ENCODE peak calls at places on chromosomes 16 and 17, in nine cellular contexts. Z is epithelial cell of proximal tubule; G is heart left ventricle; V is HL-60; Y is GM06990; P is ascending aorta; H is ovary; J is GM12865; Q is CD8-positive, alpha-beta memory T cell. A is an unnamed sample.

GRCh38 chr16:23595951-23596720 is at the start of gene NDUFAB1:
- DNase-seq in Z (no peak), G (peak; percentile 93), V (peak; percentile 74), Y (peak; percentile 94), P (peak; percentile 94), H (peak; percentile 85), J (peak; percentile 93), Q (peak; percentile 89), A (no peak)

GRCh38 chr16:72211085-72211484 is 39.1 kb upstream of the PMFBP1 start:
- DNase-seq in Z (no peak), G (no peak), V (no peak), Y (no peak), P (no peak), H (no peak), J (no peak), Q (no peak), A (no peak)

GRCh38 chr17:49260922-49261291 is 30.3 kb upstream of the PHOSPHO1 start:
- DNase-seq in Z (no peak), G (no peak), V (no peak), Y (no peak), P (no peak), H (no peak), J (no peak), Q (no peak), A (no peak)

GRCh38 chr17:44004077-44004760 is at the start of gene NAGS:
- DNase-seq in Z (no peak), G (no peak), V (no peak), Y (no peak), P (no peak), H (peak; percentile 31), J (no peak), Q (no peak), A (no peak)

GRCh38 chr17:49823614-49824013 is 24.3 kb downstream of the TAC4 start:
- DNase-seq in Z (no peak), G (no peak), V (no peak), Y (no peak), P (no peak), H (no peak), J (no peak), Q (no peak), A (no peak)

GRCh38 chr17:67488161-67488560 is 111.1 kb downstream of the PITPNC1 start:
- DNase-seq in Z (no peak), G (no peak), V (no peak), Y (no peak), P (no peak), H (no peak), J (no peak), Q (no peak), A (no peak)

GRCh38 chr17:50059256-50059655 is 3.3 kb downstream of the ITGA3 start:
- DNase-seq in Z (no peak), G (no peak), V (no peak), Y (no peak), P (no peak), H (no peak), J (no peak), Q (no peak), A (no peak)

GRCh38 chr17:19014628-19015215 is 10.2 kb upstream of the FAM83G start:
- DNase-seq in Z (no peak), G (peak; percentile 22), V (no peak), Y (no peak), P (no peak), H (no peak), J (no peak), Q (no peak), A (no peak)

DNA sequence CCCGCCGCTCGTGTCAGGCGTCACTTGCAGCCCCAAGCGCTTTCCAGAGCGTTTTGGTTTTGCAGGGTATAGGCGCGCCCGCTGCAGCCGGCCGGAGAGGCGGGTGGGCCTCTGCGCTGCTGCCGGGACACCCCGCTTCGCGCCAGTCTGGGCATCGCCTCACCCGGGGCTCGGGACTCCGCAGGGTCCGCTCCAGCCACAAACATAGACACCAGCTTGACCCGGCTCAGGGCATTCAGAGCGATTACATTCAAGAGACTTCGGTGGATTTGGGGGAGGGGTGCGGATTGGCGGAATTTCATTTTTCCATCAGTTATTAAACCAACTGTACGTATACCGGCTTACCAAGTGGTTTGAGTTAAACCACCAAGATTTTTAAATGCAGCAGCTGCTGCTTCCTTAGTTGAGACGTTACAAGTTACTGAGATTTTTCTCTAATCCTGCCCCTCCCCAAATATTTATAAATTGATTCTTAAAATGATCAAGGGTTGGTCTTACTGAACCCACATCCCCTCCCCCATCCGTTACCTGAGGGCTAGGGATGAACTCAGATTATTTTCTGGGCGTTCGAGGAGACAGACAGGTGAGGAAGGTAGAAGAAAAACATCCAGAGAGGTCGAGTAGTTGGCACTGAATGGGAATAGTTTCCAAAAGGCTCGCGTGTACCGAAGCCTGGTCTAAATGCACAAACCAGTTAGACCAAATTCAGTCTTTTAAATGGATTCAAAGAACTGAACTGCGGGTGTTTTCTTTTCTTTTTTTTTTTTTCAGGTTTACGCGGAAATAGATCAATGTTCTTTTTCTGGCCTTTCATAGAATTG is 1.5 kb downstream of the CRHR1 start:
- DNase-seq in Z (no peak), G (no peak), V (no peak), Y (no peak), P (no peak), H (no peak), J (no peak), Q (no peak), A (no peak)
- H3K4me3 ChIP-seq in Z (no peak overlapping the region), G (peak overlapping the region; percentile 52), V (no peak overlapping the region), Y (no peak overlapping the region), P (peak overlapping the region; percentile 41), H (peak overlapping the region; percentile 46), J (no peak overlapping the region), Q (peak overlapping the region; percentile 43), A (peak overlapping the region; percentile 67)

GRCh38 chr17:55605705-55606104 is 94.5 kb upstream of the SMIM36 start:
- DNase-seq in Z (no peak), G (no peak), V (no peak), Y (no peak), P (no peak), H (no peak), J (no peak), Q (no peak), A (no peak)

GRCh38 chr17:55601874-55602364 is 90.7 kb upstream of the SMIM36 start:
- DNase-seq in Z (no peak), G (no peak), V (no peak), Y (no peak), P (no peak), H (no peak), J (peak; percentile 69), Q (no peak), A (no peak)

GRCh38 chr17:55609737-55610201 is 98.5 kb upstream of the SMIM36 start:
- DNase-seq in Z (no peak), G (no peak), V (no peak), Y (no peak), P (no peak), H (peak; percentile 69), J (no peak), Q (no peak), A (no peak)

GRCh38 chr17:55607736-55608341 is 96.6 kb upstream of the SMIM36 start:
- DNase-seq in Z (no peak), G (peak; percentile 44), V (no peak), Y (no peak), P (no peak), H (peak; percentile 91), J (no peak), Q (no peak), A (no peak)

DNA sequence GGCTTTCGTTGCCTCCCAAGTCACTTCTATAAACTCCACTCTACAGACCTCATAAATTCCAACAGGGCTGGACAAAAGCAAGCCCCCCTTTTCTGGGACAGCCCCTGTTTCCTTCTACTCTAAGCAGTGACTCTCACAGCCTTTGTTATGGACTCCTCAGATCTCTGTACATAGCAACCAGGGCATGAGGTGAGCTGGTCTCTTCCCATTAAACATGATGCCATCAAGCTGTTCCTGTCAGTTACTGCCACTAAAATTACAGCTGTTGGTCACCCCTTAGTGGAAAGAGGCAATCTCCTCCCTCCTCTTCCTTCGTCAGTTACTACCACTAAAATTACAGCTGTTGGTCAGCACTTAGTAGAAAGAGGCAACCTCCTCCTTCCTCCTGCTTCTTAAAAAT is 95.2 kb upstream of the SMIM36 start:
- DNase-seq in Z (no peak), G (no peak), V (no peak), Y (no peak), P (no peak), H (no peak), J (no peak), Q (no peak), A (no peak)
- H3K4me3 ChIP-seq in Z (no peak overlapping the region), G (no peak overlapping the region), V (no peak overlapping the region), Y (no peak overlapping the region), P (no peak overlapping the region), H (no peak overlapping the region), J (no peak overlapping the region), Q (no peak overlapping the region), A (no peak overlapping the region)

GRCh38 chr17:75875940-75876189 is 2.5 kb downstream of the TRIM47 start:
- DNase-seq in Z (no peak), G (no peak), V (no peak), Y (no peak), P (no peak), H (no peak), J (no peak), Q (no peak), A (peak; percentile 93)
- H3K4me3 ChIP-seq in Z (peak overlapping the region; percentile 66), G (peak overlapping the region; percentile 79), V (no peak overlapping the region), Y (peak overlapping the region; percentile 25), P (peak overlapping the region; percentile 96), H (peak overlapping the region; percentile 48), J (no peak overlapping the region), Q (peak overlapping the region; percentile 61), A (peak overlapping the region; percentile 66)

GRCh38 chr17:61453563-61453962 is 1.3 kb downstream of the TBX4 start:
- DNase-seq in Z (no peak), G (no peak), V (no peak), Y (no peak), P (no peak), H (no peak), J (no peak), Q (no peak), A (no peak)

GRCh38 chr17:61454932-61455753 is 2.9 kb downstream of the TBX4 start:
- DNase-seq in Z (no peak), G (no peak), V (no peak), Y (no peak), P (no peak), H (no peak), J (no peak), Q (no peak), A (no peak)

GRCh38 chr17:61455754-61456681 is 3.8 kb downstream of the TBX4 start:
- DNase-seq in Z (no peak), G (no peak), V (no peak), Y (no peak), P (no peak), H (no peak), J (no peak), Q (no peak), A (peak; percentile 77)

GRCh38 chr17:61452301-61453290 is at the start of gene TBX4:
- DNase-seq in Z (no peak), G (no peak), V (no peak), Y (no peak), P (no peak), H (no peak), J (no peak), Q (no peak), A (no peak)

DNA sequence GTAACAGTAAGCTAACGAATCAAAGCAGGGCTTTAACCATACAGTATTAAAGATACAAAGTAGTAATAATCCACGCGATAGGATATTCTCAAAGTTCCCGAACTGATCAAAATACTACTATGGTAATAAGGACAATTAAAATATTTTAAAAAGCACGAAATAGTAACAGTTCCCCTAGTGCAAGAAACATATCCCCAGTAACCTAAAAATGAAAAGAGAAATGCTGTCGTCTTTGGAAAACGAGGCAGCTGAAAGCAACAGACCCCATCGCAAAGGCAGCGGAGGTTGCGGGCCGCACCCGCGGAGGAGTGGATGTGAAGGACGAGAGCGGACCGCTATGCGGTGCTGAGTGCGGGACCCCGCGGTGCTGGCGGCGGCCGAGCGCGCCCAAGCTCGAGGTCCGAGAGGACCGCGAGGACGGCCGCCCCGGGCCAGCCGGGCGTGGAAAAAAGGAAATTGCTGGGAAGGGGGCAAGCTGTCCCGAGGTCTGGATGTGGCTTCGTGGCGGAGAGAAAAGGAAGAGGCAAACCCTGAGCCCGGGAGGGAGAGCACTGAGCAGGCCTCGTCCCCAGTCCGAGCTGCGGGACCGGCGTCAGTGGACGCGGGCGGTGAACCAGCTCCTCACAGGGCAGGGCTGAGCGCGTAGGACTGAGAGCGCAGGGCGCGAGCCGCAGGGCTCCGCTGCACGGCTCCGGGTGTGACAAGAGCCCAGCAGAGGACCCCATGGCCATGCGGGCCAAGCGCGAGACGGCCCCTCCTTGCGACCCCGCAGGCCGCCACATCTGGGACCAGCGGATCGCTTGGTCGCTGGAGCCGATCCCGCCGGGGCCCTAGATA is 2.1 kb downstream of the TBX4 start:
- DNase-seq in Z (no peak), G (no peak), V (no peak), Y (no peak), P (no peak), H (no peak), J (no peak), Q (no peak), A (peak; percentile 62)
- H3K4me3 ChIP-seq in Z (no peak overlapping the region), G (no peak overlapping the region), V (no peak overlapping the region), Y (no peak overlapping the region), P (peak overlapping the region; percentile 15), H (no peak overlapping the region), J (no peak overlapping the region), Q (no peak overlapping the region), A (no peak overlapping the region)

A was measured in vagina.